ENCODE peak calls at places on chromosomes 5 and 9, in nine cellular contexts. One of them, this sample, is unnamed.
A peak's percentile ranks its signal among the peaks of the same experiment; 100 is the strongest.

GRCh38 chr9:133130721-133131244 is 9.7 kb upstream of the RALGDS start:
- DNase-seq in CD8-positive, alpha-beta T cell: peak; percentile 79
- DNase-seq in body of pancreas: no peak
- DNase-seq in tibial artery: no peak
- DNase-seq in heart left ventricle: no peak
- DNase-seq in PC-3: no peak
- DNase-seq in HCT116: no peak
- DNase-seq in breast epithelium: no peak
- DNase-seq in left ventricle myocardium inferior: no peak
- DNase-seq in this sample: no peak

GRCh38 chr9:9299134-9299533 is 1313.7 kb downstream of the PTPRD start:
- DNase-seq in HCT116: no peak
- DNase-seq in heart left ventricle: no peak
- DNase-seq in tibial artery: no peak
- DNase-seq in breast epithelium: no peak
- DNase-seq in PC-3: no peak
- DNase-seq in left ventricle myocardium inferior: no peak
- DNase-seq in CD8-positive, alpha-beta T cell: no peak
- DNase-seq in body of pancreas: no peak
- DNase-seq in this sample: no peak

GRCh38 chr9:26357803-26358339 is 534.7 kb downstream of the CAAP1 start:
- DNase-seq in body of pancreas: no peak
- DNase-seq in CD8-positive, alpha-beta T cell: no peak
- DNase-seq in tibial artery: no peak
- DNase-seq in PC-3: no peak
- DNase-seq in heart left ventricle: no peak
- DNase-seq in HCT116: no peak
- DNase-seq in left ventricle myocardium inferior: no peak
- DNase-seq in breast epithelium: no peak
- DNase-seq in this sample: no peak

GRCh38 chr9:99357575-99357974 is 135.5 kb downstream of the SEC61B start:
- DNase-seq in PC-3: no peak
- DNase-seq in heart left ventricle: peak; percentile 79
- DNase-seq in left ventricle myocardium inferior: peak; percentile 65
- DNase-seq in body of pancreas: no peak
- DNase-seq in CD8-positive, alpha-beta T cell: no peak
- DNase-seq in breast epithelium: no peak
- DNase-seq in tibial artery: peak; percentile 79
- DNase-seq in HCT116: no peak
- DNase-seq in this sample: no peak

GRCh38 chr5:50856720-50857119 is 190.3 kb downstream of the PARP8 start:
- DNase-seq in body of pancreas: peak; percentile 3
- DNase-seq in heart left ventricle: no peak
- DNase-seq in CD8-positive, alpha-beta T cell: no peak
- DNase-seq in PC-3: no peak
- DNase-seq in breast epithelium: no peak
- DNase-seq in left ventricle myocardium inferior: no peak
- DNase-seq in tibial artery: no peak
- DNase-seq in HCT116: no peak
- DNase-seq in this sample: no peak

GRCh38 chr9:113646491-113646890 is 183.0 kb downstream of the RGS3 start:
- DNase-seq in heart left ventricle: no peak
- DNase-seq in PC-3: no peak
- DNase-seq in body of pancreas: no peak
- DNase-seq in breast epithelium: no peak
- DNase-seq in HCT116: no peak
- DNase-seq in left ventricle myocardium inferior: no peak
- DNase-seq in tibial artery: peak; percentile 4
- DNase-seq in CD8-positive, alpha-beta T cell: no peak
- DNase-seq in this sample: no peak

GRCh38 chr9:36289836-36290435 is 31.7 kb upstream of the GNE start:
- DNase-seq in left ventricle myocardium inferior: no peak
- DNase-seq in breast epithelium: no peak
- DNase-seq in tibial artery: no peak
- DNase-seq in CD8-positive, alpha-beta T cell: no peak
- DNase-seq in HCT116: no peak
- DNase-seq in heart left ventricle: no peak
- DNase-seq in body of pancreas: no peak
- DNase-seq in PC-3: no peak
- DNase-seq in this sample: no peak

GRCh38 chr5:50553560-50553984 is 112.5 kb upstream of the EMB start:
- DNase-seq in PC-3: no peak
- DNase-seq in CD8-positive, alpha-beta T cell: no peak
- DNase-seq in breast epithelium: peak; percentile 66
- DNase-seq in HCT116: no peak
- DNase-seq in heart left ventricle: no peak
- DNase-seq in left ventricle myocardium inferior: no peak
- DNase-seq in body of pancreas: no peak
- DNase-seq in tibial artery: no peak
- DNase-seq in this sample: no peak

GRCh38 chr9:94156549-94157407 is 72.5 kb downstream of the PTPDC1 start:
- DNase-seq in HCT116: no peak
- DNase-seq in left ventricle myocardium inferior: peak; percentile 77
- DNase-seq in heart left ventricle: peak; percentile 87
- DNase-seq in CD8-positive, alpha-beta T cell: no peak
- DNase-seq in PC-3: peak; percentile 38
- DNase-seq in body of pancreas: peak; percentile 81
- DNase-seq in breast epithelium: peak; percentile 72
- DNase-seq in tibial artery: peak; percentile 77
- DNase-seq in this sample: peak; percentile 54

GRCh38 chr5:42858709-42859108 is 47.0 kb upstream of the SELENOP start:
- DNase-seq in left ventricle myocardium inferior: no peak
- DNase-seq in breast epithelium: peak; percentile 62
- DNase-seq in body of pancreas: no peak
- DNase-seq in PC-3: no peak
- DNase-seq in HCT116: no peak
- DNase-seq in heart left ventricle: no peak
- DNase-seq in tibial artery: peak; percentile 32
- DNase-seq in CD8-positive, alpha-beta T cell: no peak
- DNase-seq in this sample: peak; percentile 25

GRCh38 chr5:42858031-42858643 is 46.4 kb upstream of the SELENOP start:
- DNase-seq in HCT116: no peak
- DNase-seq in body of pancreas: no peak
- DNase-seq in left ventricle myocardium inferior: no peak
- DNase-seq in heart left ventricle: no peak
- DNase-seq in breast epithelium: no peak
- DNase-seq in tibial artery: peak; percentile 45
- DNase-seq in CD8-positive, alpha-beta T cell: no peak
- DNase-seq in PC-3: peak; percentile 51
- DNase-seq in this sample: no peak

GRCh38 chr5:42854795-42855194 is 43.1 kb upstream of the SELENOP start:
- DNase-seq in HCT116: no peak
- DNase-seq in left ventricle myocardium inferior: no peak
- DNase-seq in breast epithelium: no peak
- DNase-seq in body of pancreas: no peak
- DNase-seq in PC-3: no peak
- DNase-seq in tibial artery: no peak
- DNase-seq in heart left ventricle: no peak
- DNase-seq in CD8-positive, alpha-beta T cell: no peak
- DNase-seq in this sample: no peak

GRCh38 chr5:42855386-42855785 is 43.7 kb upstream of the SELENOP start:
- DNase-seq in HCT116: no peak
- DNase-seq in left ventricle myocardium inferior: no peak
- DNase-seq in breast epithelium: no peak
- DNase-seq in body of pancreas: no peak
- DNase-seq in PC-3: no peak
- DNase-seq in heart left ventricle: no peak
- DNase-seq in tibial artery: no peak
- DNase-seq in CD8-positive, alpha-beta T cell: no peak
- DNase-seq in this sample: no peak

GRCh38 chr5:42855811-42856210 is 44.1 kb upstream of the SELENOP start:
- DNase-seq in breast epithelium: no peak
- DNase-seq in HCT116: no peak
- DNase-seq in heart left ventricle: no peak
- DNase-seq in body of pancreas: no peak
- DNase-seq in CD8-positive, alpha-beta T cell: no peak
- DNase-seq in tibial artery: no peak
- DNase-seq in left ventricle myocardium inferior: no peak
- DNase-seq in PC-3: no peak
- DNase-seq in this sample: no peak
- H3K4me1 ChIP-seq in breast epithelium: no peaks in the 10 kb centered on the region
- H3K4me1 ChIP-seq in HCT116: no peaks in the 10 kb centered on the region
- H3K4me1 ChIP-seq in heart left ventricle: peaks cover 21% of the 10 kb centered on the region
- H3K4me1 ChIP-seq in body of pancreas: peaks cover 3% of the 10 kb centered on the region
- H3K4me1 ChIP-seq in CD8-positive, alpha-beta T cell: no peaks in the 10 kb centered on the region
- H3K4me1 ChIP-seq in tibial artery: peaks cover 8% of the 10 kb centered on the region
- H3K4me1 ChIP-seq in left ventricle myocardium inferior: peaks cover 21% of the 10 kb centered on the region
- H3K4me1 ChIP-seq in PC-3: peaks cover 11% of the 10 kb centered on the region
- H3K4me1 ChIP-seq in this sample: peaks cover 11% of the 10 kb centered on the region

DNA sequence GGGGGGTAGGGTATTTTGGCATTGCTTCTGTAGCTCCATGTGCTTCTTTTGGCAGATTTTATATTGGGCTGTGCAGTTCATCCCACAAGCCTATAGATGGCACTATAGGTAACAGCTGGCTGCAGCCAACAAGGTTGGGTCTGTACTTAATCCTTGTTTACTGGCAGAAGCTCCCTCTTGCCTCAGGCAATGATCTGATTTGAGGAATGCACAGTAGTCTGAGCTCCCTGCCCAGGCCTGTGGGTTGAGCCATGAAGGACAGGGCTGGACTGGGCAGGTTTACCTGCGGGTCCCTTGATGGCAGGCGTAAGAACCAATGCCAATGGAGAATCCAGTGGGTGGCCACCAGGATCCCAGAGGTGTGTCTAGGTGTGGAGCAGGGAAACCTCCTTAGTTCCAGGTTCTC is 11.7 kb upstream of the OR1J2 start:
- DNase-seq in HCT116: peak; percentile 29
- DNase-seq in CD8-positive, alpha-beta T cell: no peak
- DNase-seq in body of pancreas: peak; percentile 13
- DNase-seq in heart left ventricle: no peak
- DNase-seq in tibial artery: no peak
- DNase-seq in left ventricle myocardium inferior: no peak
- DNase-seq in breast epithelium: peak; percentile 52
- DNase-seq in PC-3: peak; percentile 66
- DNase-seq in this sample: peak; percentile 20
- TF ChIP-seq CTCF in HCT116: peak; percentile 83
- TF ChIP-seq CTCF in CD8-positive, alpha-beta T cell: peak; percentile 72
- TF ChIP-seq CTCF in body of pancreas: peak; percentile 59
- TF ChIP-seq CTCF in heart left ventricle: peak; percentile 25
- TF ChIP-seq CTCF in tibial artery: peak; percentile 36
- TF ChIP-seq CTCF in left ventricle myocardium inferior: peak; percentile 66
- TF ChIP-seq CTCF in breast epithelium: peak; percentile 70
- TF ChIP-seq CTCF in PC-3: peak; percentile 65
- TF ChIP-seq CTCF in this sample: peak; percentile 50

GRCh38 chr9:69888876-69889585 is 68.4 kb downstream of the CFAP95 start:
- DNase-seq in body of pancreas: no peak
- DNase-seq in heart left ventricle: no peak
- DNase-seq in breast epithelium: no peak
- DNase-seq in PC-3: peak; percentile 8
- DNase-seq in tibial artery: no peak
- DNase-seq in HCT116: no peak
- DNase-seq in left ventricle myocardium inferior: no peak
- DNase-seq in CD8-positive, alpha-beta T cell: no peak
- DNase-seq in this sample: no peak

GRCh38 chr9:69882998-69883565 is 62.5 kb downstream of the CFAP95 start:
- DNase-seq in HCT116: no peak
- DNase-seq in body of pancreas: no peak
- DNase-seq in heart left ventricle: no peak
- DNase-seq in PC-3: no peak
- DNase-seq in CD8-positive, alpha-beta T cell: no peak
- DNase-seq in breast epithelium: no peak
- DNase-seq in left ventricle myocardium inferior: no peak
- DNase-seq in tibial artery: no peak
- DNase-seq in this sample: no peak

GRCh38 chr9:69885474-69885929 is 64.9 kb downstream of the CFAP95 start:
- DNase-seq in tibial artery: no peak
- DNase-seq in breast epithelium: peak; percentile 58
- DNase-seq in PC-3: peak; percentile 77
- DNase-seq in CD8-positive, alpha-beta T cell: no peak
- DNase-seq in HCT116: no peak
- DNase-seq in heart left ventricle: no peak
- DNase-seq in body of pancreas: no peak
- DNase-seq in left ventricle myocardium inferior: no peak
- DNase-seq in this sample: no peak

GRCh38 chr9:69891696-69892095 is 71.1 kb downstream of the CFAP95 start:
- DNase-seq in tibial artery: no peak
- DNase-seq in breast epithelium: no peak
- DNase-seq in body of pancreas: no peak
- DNase-seq in heart left ventricle: no peak
- DNase-seq in HCT116: no peak
- DNase-seq in PC-3: no peak
- DNase-seq in CD8-positive, alpha-beta T cell: no peak
- DNase-seq in left ventricle myocardium inferior: no peak
- DNase-seq in this sample: no peak

GRCh38 chr9:69885931-69886330 is 65.3 kb downstream of the CFAP95 start:
- DNase-seq in body of pancreas: no peak
- DNase-seq in HCT116: no peak
- DNase-seq in left ventricle myocardium inferior: no peak
- DNase-seq in CD8-positive, alpha-beta T cell: no peak
- DNase-seq in PC-3: peak; percentile 24
- DNase-seq in heart left ventricle: no peak
- DNase-seq in breast epithelium: no peak
- DNase-seq in tibial artery: no peak
- DNase-seq in this sample: no peak
- H3K27ac ChIP-seq in body of pancreas: no peak overlapping the region
- H3K27ac ChIP-seq in HCT116: no peak overlapping the region
- H3K27ac ChIP-seq in left ventricle myocardium inferior: no peak overlapping the region
- H3K27ac ChIP-seq in CD8-positive, alpha-beta T cell: no peak overlapping the region
- H3K27ac ChIP-seq in PC-3: no peak overlapping the region
- H3K27ac ChIP-seq in heart left ventricle: no peak overlapping the region
- H3K27ac ChIP-seq in breast epithelium: peak overlapping the region; percentile 45
- H3K27ac ChIP-seq in tibial artery: no peak overlapping the region
- H3K27ac ChIP-seq in this sample: no peak overlapping the region

DNA sequence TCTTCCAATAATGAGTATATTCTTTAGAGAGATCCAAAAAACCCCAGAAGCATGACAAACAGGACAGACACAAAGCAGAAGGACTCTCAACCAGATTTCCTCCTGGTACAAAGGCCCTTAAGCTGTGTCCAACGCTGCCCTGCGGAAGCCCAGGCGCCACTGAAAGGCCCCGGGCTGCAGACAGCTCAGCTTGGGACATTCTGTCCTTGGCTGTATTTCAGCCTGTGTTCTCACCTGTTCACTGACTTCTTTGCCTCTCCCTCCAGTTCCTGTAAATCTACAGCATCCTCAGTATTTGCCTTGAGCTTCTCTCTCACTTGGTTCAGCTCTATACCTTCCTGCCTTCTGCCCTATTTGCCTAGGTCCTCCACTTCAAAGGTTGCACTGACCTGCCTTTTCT is 96.5 kb downstream of the SH3TC2 start:
- DNase-seq in tibial artery: no peak
- DNase-seq in body of pancreas: peak; percentile 35
- DNase-seq in heart left ventricle: no peak
- DNase-seq in breast epithelium: peak; percentile 84
- DNase-seq in PC-3: no peak
- DNase-seq in left ventricle myocardium inferior: no peak
- DNase-seq in HCT116: no peak
- DNase-seq in CD8-positive, alpha-beta T cell: no peak
- DNase-seq in this sample: no peak
- H3K4me1 ChIP-seq in tibial artery: peaks cover 50% of the 10 kb centered on the region
- H3K4me1 ChIP-seq in body of pancreas: peaks cover 15% of the 10 kb centered on the region
- H3K4me1 ChIP-seq in heart left ventricle: peaks cover 18% of the 10 kb centered on the region
- H3K4me1 ChIP-seq in breast epithelium: peaks cover 20% of the 10 kb centered on the region
- H3K4me1 ChIP-seq in PC-3: peaks cover 85% of the 10 kb centered on the region
- H3K4me1 ChIP-seq in left ventricle myocardium inferior: peaks cover 53% of the 10 kb centered on the region
- H3K4me1 ChIP-seq in HCT116: peaks cover 54% of the 10 kb centered on the region
- H3K4me1 ChIP-seq in CD8-positive, alpha-beta T cell: no peaks in the 10 kb centered on the region
- H3K4me1 ChIP-seq in this sample: no peaks in the 10 kb centered on the region

DNA sequence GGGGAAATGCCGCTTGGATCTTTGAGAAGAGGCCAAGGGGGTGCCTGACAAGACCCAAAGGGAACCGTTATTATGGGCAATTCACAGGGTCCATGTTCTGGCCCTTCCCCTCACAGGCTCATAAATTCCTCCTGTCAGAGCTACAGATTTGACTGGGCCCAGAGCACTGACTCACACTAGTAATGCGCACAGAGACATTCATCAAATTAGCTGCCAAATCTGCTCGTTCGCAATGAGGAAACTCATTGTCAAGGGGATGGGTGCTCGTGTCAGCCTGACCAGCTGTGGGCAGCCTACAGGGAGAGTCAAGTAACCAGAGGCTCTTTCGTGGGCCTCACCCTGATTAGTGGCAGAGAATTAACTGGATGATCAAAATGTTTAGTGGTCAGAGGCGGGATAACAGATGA is 377.4 kb downstream of the ACTL7B start:
- DNase-seq in PC-3: peak; percentile 85
- DNase-seq in left ventricle myocardium inferior: no peak
- DNase-seq in breast epithelium: no peak
- DNase-seq in tibial artery: peak; percentile 52
- DNase-seq in heart left ventricle: no peak
- DNase-seq in CD8-positive, alpha-beta T cell: no peak
- DNase-seq in HCT116: no peak
- DNase-seq in body of pancreas: no peak
- DNase-seq in this sample: peak; percentile 70
- TF ChIP-seq CTCF in PC-3: no peak
- TF ChIP-seq CTCF in left ventricle myocardium inferior: no peak
- TF ChIP-seq CTCF in breast epithelium: no peak
- TF ChIP-seq CTCF in tibial artery: no peak
- TF ChIP-seq CTCF in heart left ventricle: no peak
- TF ChIP-seq CTCF in CD8-positive, alpha-beta T cell: no peak
- TF ChIP-seq CTCF in HCT116: peak; percentile 37
- TF ChIP-seq CTCF in body of pancreas: no peak
- TF ChIP-seq CTCF in this sample: peak; percentile 8